ENCODE peak calls at places on chromosomes 7 and 10, in four cellular contexts. D, H, S and U are unnamed samples.

GRCh38 chr10:116444527-116445142 is 17.0 kb downstream of the PNLIPRP3 start:
- DNase-seq in D (peak), H (no peak), S (peak), U (no peak)

GRCh38 chr10:130193033-130193432 is 56.8 kb downstream of the GLRX3 start:
- DNase-seq in D (no peak), H (no peak), S (no peak), U (no peak)

GRCh38 chr10:114313866-114314265 is 74.8 kb downstream of the VWA2 start:
- DNase-seq in H (no peak), S (no peak), D (no peak), U (no peak)

GRCh38 chr10:35324196-35324595 is 12.1 kb upstream of the CCNY start:
- DNase-seq in S (no peak), H (peak), D (no peak), U (no peak)

GRCh38 chr10:33521062-33521461 is 186.6 kb upstream of the NRP1 start:
- DNase-seq in D (no peak), H (no peak), S (no peak), U (no peak)

GRCh38 chr10:54796876-54797275 is 4.2 kb downstream of the PCDH15 start:
- DNase-seq in H (no peak), S (no peak), D (no peak), U (no peak)

GRCh38 chr10:70974351-70974901 is 86.1 kb upstream of the PCBD1 start:
- DNase-seq in H (no peak), S (peak), D (no peak), U (no peak)

GRCh38 chr7:128271471-128272454 is 30.7 kb downstream of the LEP start:
- DNase-seq in H (no peak), S (no peak), D (no peak), U (no peak)

GRCh38 chr7:156475666-156476065 is 164.9 kb upstream of the RNF32 start:
- DNase-seq in S (peak), D (no peak), H (no peak), U (no peak)

GRCh38 chr7:67692425-67692824 is 695.8 kb downstream of the TYW1 start:
- DNase-seq in D (peak), H (no peak), S (no peak), U (no peak)

GRCh38 chr10:89633484-89633883 is 11.6 kb downstream of the PANK1 start:
- DNase-seq in H (peak), S (peak), D (no peak), U (no peak)

GRCh38 chr10:91154842-91155241 is 65.6 kb upstream of the PCGF5 start:
- DNase-seq in H (no peak), D (no peak), S (no peak), U (no peak)

GRCh38 chr10:101112799-101113594 is 18.1 kb upstream of the TLX1 start:
- DNase-seq in D (no peak), H (no peak), S (no peak), U (no peak)

GRCh38 chr7:103150192-103150591 is 1.3 kb upstream of the NAPEPLD start:
- DNase-seq in D (no peak), S (no peak), H (no peak), U (no peak)

GRCh38 chr10:77702166-77702565 is 64.6 kb upstream of the KCNMA1 start:
- DNase-seq in S (peak), D (no peak), H (peak), U (no peak)

GRCh38 chr10:27252267-27253000 is 11.8 kb upstream of the ACBD5 start:
- DNase-seq in D (no peak), H (no peak), S (no peak), U (peak)

GRCh38 chr7:51198654-51199053 is 118.0 kb downstream of the COBL start:
- DNase-seq in H (no peak), S (no peak), D (no peak), U (no peak)

GRCh38 chr10:94199565-94199964 is 163.2 kb downstream of the NOC3L start:
- DNase-seq in D (no peak), S (no peak), H (no peak), U (no peak)

GRCh38 chr7:102260856-102261255 is 25.8 kb upstream of the SH2B2 start:
- DNase-seq in S (peak), D (no peak), H (no peak), U (no peak)

GRCh38 chr10:77334501-77334900 is 303.1 kb downstream of the KCNMA1 start:
- DNase-seq in H (no peak), S (no peak), D (no peak), U (no peak)

GRCh38 chr10:3241128-3242057 is 68.8 kb upstream of the PITRM1 start:
- DNase-seq in D (no peak), H (no peak), S (no peak), U (no peak)

GRCh38 chr10:69389827-69390490 is 26.8 kb downstream of the TACR2 start:
- DNase-seq in S (peak), H (no peak), D (peak), U (no peak)

GRCh38 chr10:68336952-68337351 is 4.2 kb upstream of the PBLD start:
- DNase-seq in H (no peak), D (no peak), S (no peak), U (no peak)

GRCh38 chr10:7285545-7286322 is 125.1 kb downstream of the SFMBT2 start:
- DNase-seq in D (no peak), S (no peak), H (no peak), U (no peak)

GRCh38 chr7:24756989-24757798 is at the start of gene GSDME:
- DNase-seq in H (no peak), S (peak), D (peak), U (peak)